ENCODE peak calls at places on chromosomes 4 and X, in eight cellular contexts. One of them, this sample, is unnamed.

GRCh38 chrX:10884246-10884645 is 226.9 kb upstream of the HCCS start:
- DNase-seq in fibroblast of pulmonary artery: peak
- DNase-seq in esophagus squamous epithelium: no peak
- DNase-seq in cardiac muscle cell: peak
- DNase-seq in breast epithelium: no peak
- DNase-seq in NB4: no peak
- DNase-seq in uterus: no peak
- DNase-seq in adrenal gland: no peak
- DNase-seq in this sample: no peak

GRCh38 chr4:1060646-1061371 is 49.4 kb downstream of the FGFRL1 start:
- DNase-seq in fibroblast of pulmonary artery: no peak
- DNase-seq in esophagus squamous epithelium: no peak
- DNase-seq in cardiac muscle cell: no peak
- DNase-seq in breast epithelium: no peak
- DNase-seq in NB4: no peak
- DNase-seq in uterus: no peak
- DNase-seq in adrenal gland: no peak
- DNase-seq in this sample: no peak

GRCh38 chrX:140733766-140734342 is 24.3 kb downstream of the LINC00632 start:
- DNase-seq in fibroblast of pulmonary artery: peak
- DNase-seq in esophagus squamous epithelium: no peak
- DNase-seq in cardiac muscle cell: peak
- DNase-seq in breast epithelium: no peak
- DNase-seq in NB4: peak
- DNase-seq in uterus: no peak
- DNase-seq in adrenal gland: peak
- DNase-seq in this sample: no peak

GRCh38 chr4:54547299-54548097 is 110.3 kb upstream of the KIT start:
- DNase-seq in fibroblast of pulmonary artery: no peak
- DNase-seq in esophagus squamous epithelium: no peak
- DNase-seq in cardiac muscle cell: no peak
- DNase-seq in breast epithelium: no peak
- DNase-seq in NB4: no peak
- DNase-seq in uterus: no peak
- DNase-seq in adrenal gland: no peak
- DNase-seq in this sample: no peak

GRCh38 chr4:38058186-38058585 is 98.0 kb downstream of the PTTG2 start:
- DNase-seq in fibroblast of pulmonary artery: no peak
- DNase-seq in esophagus squamous epithelium: no peak
- DNase-seq in cardiac muscle cell: no peak
- DNase-seq in breast epithelium: no peak
- DNase-seq in NB4: no peak
- DNase-seq in uterus: no peak
- DNase-seq in adrenal gland: no peak
- DNase-seq in this sample: no peak

GRCh38 chr4:38872620-38873019 is 5.0 kb downstream of the FAM114A1 start:
- DNase-seq in fibroblast of pulmonary artery: no peak
- DNase-seq in esophagus squamous epithelium: no peak
- DNase-seq in cardiac muscle cell: peak
- DNase-seq in breast epithelium: peak
- DNase-seq in NB4: no peak
- DNase-seq in uterus: no peak
- DNase-seq in adrenal gland: no peak
- DNase-seq in this sample: no peak

GRCh38 chr4:84971319-84971932 is 4.9 kb upstream of the WDFY3 start:
- DNase-seq in fibroblast of pulmonary artery: peak
- DNase-seq in esophagus squamous epithelium: no peak
- DNase-seq in cardiac muscle cell: peak
- DNase-seq in breast epithelium: no peak
- DNase-seq in NB4: peak
- DNase-seq in uterus: no peak
- DNase-seq in adrenal gland: no peak
- DNase-seq in this sample: no peak

GRCh38 chrX:132559101-132559500 is 70.3 kb upstream of the MBNL3 start:
- DNase-seq in fibroblast of pulmonary artery: no peak
- DNase-seq in esophagus squamous epithelium: no peak
- DNase-seq in cardiac muscle cell: no peak
- DNase-seq in breast epithelium: no peak
- DNase-seq in NB4: no peak
- DNase-seq in uterus: no peak
- DNase-seq in adrenal gland: peak
- DNase-seq in this sample: no peak

GRCh38 chr4:86934147-86934771 is 552 bp upstream of the AFF1 start:
- DNase-seq in fibroblast of pulmonary artery: no peak
- DNase-seq in esophagus squamous epithelium: no peak
- DNase-seq in cardiac muscle cell: no peak
- DNase-seq in breast epithelium: no peak
- DNase-seq in NB4: peak
- DNase-seq in uterus: no peak
- DNase-seq in adrenal gland: no peak
- DNase-seq in this sample: no peak

GRCh38 chr4:32037391-32037790 is 1317.2 kb downstream of the PCDH7 start:
- DNase-seq in fibroblast of pulmonary artery: no peak
- DNase-seq in esophagus squamous epithelium: no peak
- DNase-seq in cardiac muscle cell: no peak
- DNase-seq in breast epithelium: no peak
- DNase-seq in NB4: no peak
- DNase-seq in uterus: no peak
- DNase-seq in adrenal gland: no peak
- DNase-seq in this sample: no peak

GRCh38 chr4:38512840-38513239 is 151.2 kb upstream of the KLF3 start:
- DNase-seq in fibroblast of pulmonary artery: no peak
- DNase-seq in esophagus squamous epithelium: no peak
- DNase-seq in cardiac muscle cell: no peak
- DNase-seq in breast epithelium: no peak
- DNase-seq in NB4: no peak
- DNase-seq in uterus: no peak
- DNase-seq in adrenal gland: no peak
- DNase-seq in this sample: no peak

GRCh38 chr4:69092190-69092589 is 4.1 kb upstream of the UGT2B7 start:
- DNase-seq in fibroblast of pulmonary artery: peak
- DNase-seq in esophagus squamous epithelium: no peak
- DNase-seq in cardiac muscle cell: peak
- DNase-seq in breast epithelium: no peak
- DNase-seq in NB4: peak
- DNase-seq in uterus: no peak
- DNase-seq in adrenal gland: no peak
- DNase-seq in this sample: no peak

GRCh38 chrX:76148011-76148665 is 24.7 kb upstream of the PBDC1 start:
- DNase-seq in fibroblast of pulmonary artery: peak
- DNase-seq in esophagus squamous epithelium: no peak
- DNase-seq in cardiac muscle cell: peak
- DNase-seq in breast epithelium: no peak
- DNase-seq in NB4: peak
- DNase-seq in uterus: no peak
- DNase-seq in adrenal gland: no peak
- DNase-seq in this sample: no peak

GRCh38 chrX:118761950-118762725 is 34.7 kb downstream of the IL13RA1 start:
- DNase-seq in fibroblast of pulmonary artery: peak
- DNase-seq in esophagus squamous epithelium: no peak
- DNase-seq in cardiac muscle cell: peak
- DNase-seq in breast epithelium: no peak
- DNase-seq in NB4: peak
- DNase-seq in uterus: no peak
- DNase-seq in adrenal gland: no peak
- DNase-seq in this sample: no peak

GRCh38 chr4:2261110-2261852 is 628 bp downstream of the MXD4 start:
- DNase-seq in fibroblast of pulmonary artery: peak
- DNase-seq in esophagus squamous epithelium: no peak
- DNase-seq in cardiac muscle cell: peak
- DNase-seq in breast epithelium: no peak
- DNase-seq in NB4: peak
- DNase-seq in uterus: peak
- DNase-seq in adrenal gland: peak
- DNase-seq in this sample: peak

GRCh38 chrX:122475306-122475705 is 708.8 kb upstream of the GRIA3 start:
- DNase-seq in fibroblast of pulmonary artery: no peak
- DNase-seq in esophagus squamous epithelium: no peak
- DNase-seq in cardiac muscle cell: no peak
- DNase-seq in breast epithelium: no peak
- DNase-seq in NB4: no peak
- DNase-seq in uterus: no peak
- DNase-seq in adrenal gland: no peak
- DNase-seq in this sample: no peak

GRCh38 chrX:27336466-27337091 is 126.6 kb downstream of the PPP4R3C start:
- DNase-seq in fibroblast of pulmonary artery: peak
- DNase-seq in esophagus squamous epithelium: no peak
- DNase-seq in cardiac muscle cell: peak
- DNase-seq in breast epithelium: no peak
- DNase-seq in NB4: peak
- DNase-seq in uterus: no peak
- DNase-seq in adrenal gland: peak
- DNase-seq in this sample: no peak

GRCh38 chrX:103343105-103343504 is 13.1 kb downstream of the TCEAL7 start:
- DNase-seq in fibroblast of pulmonary artery: peak
- DNase-seq in esophagus squamous epithelium: no peak
- DNase-seq in cardiac muscle cell: peak
- DNase-seq in breast epithelium: no peak
- DNase-seq in NB4: peak
- DNase-seq in uterus: peak
- DNase-seq in adrenal gland: peak
- DNase-seq in this sample: no peak

GRCh38 chrX:18613930-18614639 is 57.8 kb downstream of the RS1 start:
- DNase-seq in fibroblast of pulmonary artery: no peak
- DNase-seq in esophagus squamous epithelium: no peak
- DNase-seq in cardiac muscle cell: no peak
- DNase-seq in breast epithelium: no peak
- DNase-seq in NB4: no peak
- DNase-seq in uterus: no peak
- DNase-seq in adrenal gland: no peak
- DNase-seq in this sample: no peak

GRCh38 chrX:69020316-69020715 is 144.9 kb downstream of the PJA1 start:
- DNase-seq in fibroblast of pulmonary artery: no peak
- DNase-seq in esophagus squamous epithelium: no peak
- DNase-seq in cardiac muscle cell: no peak
- DNase-seq in breast epithelium: no peak
- DNase-seq in NB4: no peak
- DNase-seq in uterus: no peak
- DNase-seq in adrenal gland: no peak
- DNase-seq in this sample: no peak

GRCh38 chrX:20432048-20432447 is 165.3 kb upstream of the RPS6KA3 start:
- DNase-seq in fibroblast of pulmonary artery: peak
- DNase-seq in esophagus squamous epithelium: no peak
- DNase-seq in cardiac muscle cell: peak
- DNase-seq in breast epithelium: no peak
- DNase-seq in NB4: no peak
- DNase-seq in uterus: no peak
- DNase-seq in adrenal gland: no peak
- DNase-seq in this sample: no peak

DNA sequence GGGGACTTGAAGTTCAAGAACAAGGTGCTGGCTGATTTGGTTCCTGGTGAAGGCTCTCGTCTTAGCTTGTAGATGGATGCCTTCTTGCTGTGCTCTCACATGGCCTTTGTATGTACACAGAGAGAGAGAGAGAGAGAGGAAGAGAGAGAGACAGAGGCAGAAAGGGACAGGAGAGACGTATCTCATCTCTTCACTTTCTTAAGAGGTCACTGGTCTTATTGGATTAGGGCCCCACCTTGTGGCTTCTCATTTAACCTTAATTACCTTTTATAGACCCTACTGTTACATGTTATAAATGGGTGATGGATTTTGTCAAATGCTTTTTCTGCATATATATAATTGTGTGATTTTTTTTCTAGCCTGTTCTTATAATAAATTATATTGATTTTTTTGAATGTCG is 1444.2 kb downstream of the ADGRL3 start:
- DNase-seq in fibroblast of pulmonary artery: peak
- DNase-seq in esophagus squamous epithelium: no peak
- DNase-seq in cardiac muscle cell: peak
- DNase-seq in breast epithelium: no peak
- DNase-seq in NB4: peak
- DNase-seq in uterus: no peak
- DNase-seq in adrenal gland: no peak
- DNase-seq in this sample: no peak
- TF ChIP-seq CTCF in fibroblast of pulmonary artery: peak
- TF ChIP-seq CTCF in esophagus squamous epithelium: peak
- TF ChIP-seq CTCF in cardiac muscle cell: peak
- TF ChIP-seq CTCF in breast epithelium: no peak
- TF ChIP-seq CTCF in NB4: no peak
- TF ChIP-seq CTCF in uterus: no peak
- TF ChIP-seq CTCF in adrenal gland: no peak
- TF ChIP-seq CTCF in this sample: no peak

GRCh38 chr4:126627255-126627654 is 1005.5 kb upstream of the INTU start:
- DNase-seq in fibroblast of pulmonary artery: peak
- DNase-seq in esophagus squamous epithelium: no peak
- DNase-seq in cardiac muscle cell: peak
- DNase-seq in breast epithelium: no peak
- DNase-seq in NB4: peak
- DNase-seq in uterus: no peak
- DNase-seq in adrenal gland: no peak
- DNase-seq in this sample: no peak
- TF ChIP-seq CTCF in fibroblast of pulmonary artery: peak
- TF ChIP-seq CTCF in esophagus squamous epithelium: peak
- TF ChIP-seq CTCF in cardiac muscle cell: peak
- TF ChIP-seq CTCF in breast epithelium: no peak
- TF ChIP-seq CTCF in NB4: peak
- TF ChIP-seq CTCF in uterus: no peak
- TF ChIP-seq CTCF in adrenal gland: no peak
- TF ChIP-seq CTCF in this sample: no peak

DNA sequence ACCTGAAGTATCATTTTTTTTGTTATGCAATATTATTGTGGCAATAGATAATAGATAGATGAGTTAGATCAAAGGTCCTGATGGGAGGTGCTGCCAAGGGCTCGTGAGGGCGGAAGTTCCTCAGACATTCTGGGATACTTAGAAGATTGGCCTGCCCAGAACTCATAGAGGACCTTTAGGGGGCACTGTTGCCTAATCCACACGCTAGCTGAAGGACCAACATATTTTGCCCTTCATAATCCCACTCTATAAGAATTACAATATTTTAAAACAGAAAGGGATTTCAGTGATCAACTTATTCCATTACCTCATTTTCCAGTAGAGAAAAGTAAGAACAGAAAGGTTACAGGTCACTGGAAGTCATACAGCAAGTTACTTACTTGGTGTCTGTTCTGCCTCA is 22.9 kb upstream of the COX7B2 start:
- DNase-seq in fibroblast of pulmonary artery: peak
- DNase-seq in esophagus squamous epithelium: no peak
- DNase-seq in cardiac muscle cell: peak
- DNase-seq in breast epithelium: no peak
- DNase-seq in NB4: peak
- DNase-seq in uterus: no peak
- DNase-seq in adrenal gland: peak
- DNase-seq in this sample: no peak
- TF ChIP-seq CTCF in fibroblast of pulmonary artery: peak
- TF ChIP-seq CTCF in esophagus squamous epithelium: peak
- TF ChIP-seq CTCF in cardiac muscle cell: peak
- TF ChIP-seq CTCF in breast epithelium: no peak
- TF ChIP-seq CTCF in NB4: peak
- TF ChIP-seq CTCF in uterus: peak
- TF ChIP-seq CTCF in adrenal gland: peak
- TF ChIP-seq CTCF in this sample: no peak

DNA sequence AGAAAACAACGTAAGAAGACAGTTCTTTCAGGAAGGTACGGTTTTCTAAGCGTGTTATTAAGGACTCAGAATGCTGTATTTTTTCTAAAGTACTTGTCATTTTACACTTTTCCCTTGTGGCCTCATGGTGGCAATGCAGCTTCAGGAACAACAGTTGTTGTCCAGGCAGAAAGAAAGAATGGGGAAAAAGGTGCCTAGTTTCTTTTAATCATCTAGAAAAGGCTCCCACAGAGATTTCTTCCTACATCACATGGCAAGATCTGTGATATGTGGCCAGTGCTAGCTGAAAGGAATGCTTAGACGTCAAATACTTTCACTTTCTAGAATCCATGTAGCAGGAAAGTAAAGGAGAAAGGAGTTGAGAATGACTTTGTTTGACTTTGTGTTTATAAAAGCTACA is 49.0 kb upstream of the TRAM1L1 start:
- DNase-seq in fibroblast of pulmonary artery: peak
- DNase-seq in esophagus squamous epithelium: no peak
- DNase-seq in cardiac muscle cell: peak
- DNase-seq in breast epithelium: no peak
- DNase-seq in NB4: peak
- DNase-seq in uterus: no peak
- DNase-seq in adrenal gland: no peak
- DNase-seq in this sample: no peak
- TF ChIP-seq CTCF in fibroblast of pulmonary artery: peak
- TF ChIP-seq CTCF in esophagus squamous epithelium: peak
- TF ChIP-seq CTCF in cardiac muscle cell: peak
- TF ChIP-seq CTCF in breast epithelium: peak
- TF ChIP-seq CTCF in NB4: no peak
- TF ChIP-seq CTCF in uterus: no peak
- TF ChIP-seq CTCF in adrenal gland: peak
- TF ChIP-seq CTCF in this sample: no peak

This sample was measured in omental fat pad.